ENCODE peak calls at places on chromosomes 5 and 9, in nine cellular contexts. C, B, M, Q, S, V, U, Y and D are unnamed samples.

GRCh38 chr5:40688127-40688756 is 8.5 kb downstream of the PTGER4 start:
- DNase-seq in C (peak; percentile 97), B (peak; percentile 84), M (peak; percentile 92), Q (peak; percentile 85), S (peak; percentile 84), V (peak; percentile 67), U (peak; percentile 94), Y (peak; percentile 88), D (no peak)

GRCh38 chr5:1901081-1901480 is 18.4 kb upstream of the IRX4 start:
- DNase-seq in C (no peak), B (peak; percentile 45), M (no peak), Q (no peak), S (no peak), V (no peak), U (no peak), Y (no peak), D (no peak)

GRCh38 chr5:13763719-13764118 is 180.8 kb downstream of the DNAH5 start:
- DNase-seq in C (no peak), B (no peak), M (no peak), Q (no peak), S (no peak), V (no peak), U (no peak), Y (no peak), D (no peak)

GRCh38 chr5:51816427-51816826 is 433.2 kb downstream of the ISL1 start:
- DNase-seq in C (no peak), B (no peak), M (no peak), Q (no peak), S (no peak), V (peak; percentile 53), U (no peak), Y (no peak), D (no peak)

GRCh38 chr5:153276151-153276550 is 214.3 kb upstream of the GRIA1 start:
- DNase-seq in C (peak; percentile 37), B (peak; percentile 48), M (peak; percentile 83), Q (no peak), S (peak; percentile 37), V (peak; percentile 35), U (peak; percentile 63), Y (peak; percentile 10), D (no peak)

GRCh38 chr5:72855821-72856220 is 39.4 kb downstream of the TNPO1 start:
- DNase-seq in C (no peak), B (peak; percentile 39), M (no peak), Q (no peak), S (no peak), V (no peak), U (no peak), Y (no peak), D (no peak)

GRCh38 chr9:1771094-1771493 is 244.1 kb upstream of the SMARCA2 start:
- DNase-seq in C (no peak), B (no peak), M (no peak), Q (no peak), S (no peak), V (peak; percentile 5), U (no peak), Y (no peak), D (no peak)

GRCh38 chr5:14464661-14465060 is 116.9 kb upstream of the OTULINL start:
- DNase-seq in C (no peak), B (no peak), M (no peak), Q (no peak), S (no peak), V (no peak), U (no peak), Y (no peak), D (no peak)

GRCh38 chr5:158824167-158824882 is 275.4 kb downstream of the EBF1 start:
- DNase-seq in C (no peak), B (no peak), M (peak; percentile 21), Q (no peak), S (no peak), V (no peak), U (no peak), Y (no peak), D (no peak)

GRCh38 chr9:122931851-122932199 is 513 bp upstream of the ZBTB26 start:
- DNase-seq in C (no peak), B (peak; percentile 63), M (no peak), Q (no peak), S (no peak), V (no peak), U (no peak), Y (no peak), D (no peak)

GRCh38 chr9:16039103-16039987 is 486.5 kb downstream of the CCDC171 start:
- DNase-seq in C (no peak), B (no peak), M (peak; percentile 90), Q (peak; percentile 34), S (no peak), V (no peak), U (peak; percentile 27), Y (no peak), D (no peak)

GRCh38 chr9:134066546-134066922 is 1.3 kb downstream of the BRD3 start:
- DNase-seq in C (no peak), B (peak; percentile 63), M (no peak), Q (no peak), S (no peak), V (no peak), U (peak; percentile 51), Y (no peak), D (no peak)

GRCh38 chr5:175336781-175337180 is 107.2 kb downstream of the DRD1 start:
- DNase-seq in C (no peak), B (no peak), M (no peak), Q (no peak), S (no peak), V (no peak), U (no peak), Y (no peak), D (no peak)

GRCh38 chr9:112664541-112664940 is 53.4 kb downstream of the INIP start:
- DNase-seq in C (peak; percentile 12), B (peak; percentile 11), M (no peak), Q (no peak), S (no peak), V (no peak), U (no peak), Y (no peak), D (no peak)
- H3K4me2 ChIP-seq in C (no peak overlapping the region), B (no peak overlapping the region), M (no peak overlapping the region), Q (no peak overlapping the region), S (no peak overlapping the region), V (no peak overlapping the region), U (no peak overlapping the region), Y (no peak overlapping the region), D (no peak overlapping the region)

GRCh38 chr5:135306557-135306956 is 92.5 kb downstream of the MACROH2A1 start:
- DNase-seq in C (no peak), B (no peak), M (no peak), Q (no peak), S (no peak), V (no peak), U (no peak), Y (no peak), D (no peak)
- H3K27ac ChIP-seq in C (no peak overlapping the region), B (no peak overlapping the region), M (no peak overlapping the region), Q (no peak overlapping the region), S (no peak overlapping the region), V (no peak overlapping the region), U (no peak overlapping the region), Y (no peak overlapping the region), D (no peak overlapping the region)

DNA sequence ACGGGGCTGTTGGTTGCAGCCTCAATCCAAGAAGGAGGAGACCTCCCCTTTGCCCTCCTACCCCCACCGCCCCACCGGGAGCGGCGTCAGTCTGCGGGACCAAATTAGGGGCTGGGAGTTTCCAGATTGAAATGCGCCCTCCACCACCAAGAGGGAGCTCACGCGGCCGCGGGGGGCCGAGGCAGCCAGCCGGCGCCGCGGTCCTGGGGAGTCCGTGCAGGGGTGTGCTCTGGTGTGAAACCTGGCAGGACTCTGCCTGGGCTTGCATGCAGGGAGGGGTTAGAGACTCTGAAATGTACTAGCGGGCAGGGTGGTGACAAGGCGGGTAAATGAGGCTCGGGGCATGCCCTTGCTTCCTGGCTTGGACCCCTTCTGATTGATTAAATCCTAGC is 989 bp upstream of the FBN2 start:
- DNase-seq in C (no peak), B (peak; percentile 32), M (no peak), Q (no peak), S (peak; percentile 6), V (peak; percentile 63), U (no peak), Y (peak; percentile 41), D (no peak)
- H3K4me2 ChIP-seq in C (peak overlapping the region; percentile 94), B (peak overlapping the region; percentile 83), M (peak overlapping the region; percentile 98), Q (no peak overlapping the region), S (peak overlapping the region; percentile 99), V (peak overlapping the region; percentile 96), U (no peak overlapping the region), Y (peak overlapping the region; percentile 86), D (peak overlapping the region; percentile 90)

GRCh38 chr9:137088121-137088520 is 1.3 kb downstream of the MAN1B1 start:
- DNase-seq in C (no peak), B (no peak), M (no peak), Q (no peak), S (no peak), V (no peak), U (no peak), Y (no peak), D (no peak)
- H3K27ac ChIP-seq in C (no peak overlapping the region), B (no peak overlapping the region), M (no peak overlapping the region), Q (no peak overlapping the region), S (no peak overlapping the region), V (no peak overlapping the region), U (no peak overlapping the region), Y (no peak overlapping the region), D (no peak overlapping the region)